ENCODE peak calls at places on chromosomes 1 and 21, in five cellular contexts. U is transverse colon, H is brain microvascular endothelial cell, V is astrocyte of the spinal cord, K is neural progenitor cell. N is an unnamed sample.

GRCh38 chr1:201309420-201309819 is 26.1 kb downstream of the PKP1 start:
- DNase-seq in V (peak), K (peak), H (peak), U (peak), N (peak)

GRCh38 chr1:215557992-215558626 is 9.0 kb upstream of the KCTD3 start:
- DNase-seq in K (no peak), U (no peak), V (no peak), H (no peak), N (no peak)

GRCh38 chr1:33410091-33410701 is 20.7 kb downstream of the PHC2 start:
- DNase-seq in K (peak), V (peak), H (peak), U (no peak), N (no peak)

GRCh38 chr21:17679002-17679600 is 66.4 kb upstream of the BTG3 start:
- DNase-seq in U (no peak), K (peak), H (peak), V (peak), N (peak)

GRCh38 chr1:41611068-41611931 is 126.8 kb upstream of the EDN2 start:
- DNase-seq in V (no peak), U (no peak), H (no peak), K (no peak), N (no peak)

GRCh38 chr21:16002872-16003466 is 273.2 kb downstream of the USP25 start:
- DNase-seq in K (no peak), H (peak), U (no peak), V (peak), N (no peak)

GRCh38 chr21:17542371-17542992 is 29.6 kb downstream of the CXADR start:
- DNase-seq in H (peak), V (peak), K (no peak), U (no peak), N (no peak)

GRCh38 chr1:48069662-48070432 is 72.7 kb upstream of the TRABD2B start:
- DNase-seq in U (peak), K (no peak), V (no peak), H (no peak), N (no peak)

GRCh38 chr1:17488977-17489739 is 49.7 kb upstream of the RCC2 start:
- DNase-seq in V (peak), U (no peak), K (no peak), H (no peak), N (no peak)

GRCh38 chr1:199463521-199464127 is 563.9 kb upstream of the NR5A2 start:
- DNase-seq in K (peak), V (peak), H (peak), U (no peak), N (peak)

GRCh38 chr1:14323665-14324630 is 274.5 kb upstream of the KAZN start:
- DNase-seq in H (no peak), V (no peak), K (no peak), U (no peak), N (no peak)

GRCh38 chr1:92739669-92740524 is 45.0 kb downstream of the EVI5 start:
- DNase-seq in H (no peak), K (no peak), U (no peak), V (no peak), N (no peak)

GRCh38 chr21:38671716-38672115 is 134.0 kb upstream of the ETS2 start:
- DNase-seq in K (no peak), H (no peak), U (no peak), V (peak), N (no peak)

GRCh38 chr21:21085206-21085605 is 87.0 kb downstream of the NCAM2 start:
- DNase-seq in H (no peak), V (no peak), K (no peak), U (no peak), N (no peak)

GRCh38 chr1:205547932-205548827 is 43.7 kb downstream of the CDK18 start:
- DNase-seq in K (no peak), U (peak), H (no peak), V (no peak), N (no peak)

GRCh38 chr1:228848406-228848805 is 113.1 kb downstream of the RHOU start:
- DNase-seq in H (no peak), U (no peak), K (no peak), V (no peak), N (no peak)

GRCh38 chr1:100347009-100347966 is 5.0 kb upstream of the CDC14A start:
- DNase-seq in K (no peak), H (peak), V (peak), U (no peak), N (no peak)

GRCh38 chr1:198088360-198089071 is 68.3 kb upstream of the NEK7 start:
- DNase-seq in K (peak), H (peak), U (no peak), V (peak), N (no peak)

GRCh38 chr1:87435484-87435883 is 106.8 kb downstream of the LMO4 start:
- DNase-seq in H (peak), U (no peak), K (no peak), V (peak), N (no peak)

GRCh38 chr21:34702341-34702807 is 33.6 kb downstream of the CLIC6 start:
- DNase-seq in U (no peak), K (no peak), V (no peak), H (peak), N (no peak)

GRCh38 chr1:233523047-233523446 is 90.9 kb upstream of the KCNK1 start:
- DNase-seq in H (no peak), U (no peak), V (no peak), K (peak), N (no peak)

GRCh38 chr1:41981796-41982195 is 63.1 kb upstream of the HIVEP3 start:
- DNase-seq in K (no peak), H (no peak), U (no peak), V (no peak), N (no peak)

GRCh38 chr1:2821373-2821955 is 20.0 kb upstream of the TTC34 start:
- DNase-seq in K (no peak), H (no peak), V (no peak), U (no peak), N (no peak)

GRCh38 chr1:81232505-81232904 is 568.2 kb upstream of the ADGRL2 start:
- DNase-seq in H (no peak), U (no peak), V (no peak), K (no peak), N (no peak)

GRCh38 chr1:10640079-10640578 is 156.3 kb downstream of the CASZ1 start:
- DNase-seq in K (peak), H (no peak), U (no peak), V (no peak), N (no peak)

GRCh38 chr1:155005076-155005971 is 2.7 kb downstream of the ZBTB7B start:
- DNase-seq in U (peak), H (no peak), V (no peak), K (no peak), N (no peak)

GRCh38 chr1:177884499-177885021 is 85.3 kb downstream of the SEC16B start:
- DNase-seq in U (no peak), K (no peak), H (no peak), V (no peak), N (no peak)

GRCh38 chr1:170804419-170804818 is 130.9 kb upstream of the MROH9 start:
- DNase-seq in U (no peak), V (no peak), H (no peak), K (no peak), N (no peak)

GRCh38 chr1:230819976-230820375 is 48.3 kb downstream of the C1orf198 start:
- DNase-seq in V (no peak), H (no peak), K (no peak), U (no peak), N (no peak)

GRCh38 chr1:93661829-93662474 is 19.7 kb downstream of the BCAR3 start:
- DNase-seq in K (no peak), V (peak), U (no peak), H (peak), N (no peak)

GRCh38 chr1:11670747-11671146 is 6.7 kb downstream of the FBXO6 start:
- DNase-seq in U (no peak), K (no peak), V (no peak), H (no peak), N (no peak)

GRCh38 chr21:29481641-29482040 is 182.9 kb downstream of the BACH1 start:
- DNase-seq in V (peak), H (no peak), K (no peak), U (no peak), N (no peak)

GRCh38 chr1:154502066-154502741 is at the start of the genes SHE and TDRD10:
- DNase-seq in U (peak), V (no peak), H (no peak), K (peak), N (no peak)

GRCh38 chr21:36004441-36004840 is 55.9 kb downstream of the SETD4 start:
- DNase-seq in V (no peak), U (no peak), K (no peak), H (no peak), N (no peak)

GRCh38 chr1:82492168-82492567 is 691.4 kb downstream of the ADGRL2 start:
- DNase-seq in H (no peak), U (no peak), V (no peak), K (no peak), N (no peak)

GRCh38 chr1:53413175-53414001 is 45.8 kb upstream of the DMRTB1 start:
- DNase-seq in V (peak), K (no peak), H (peak), U (no peak), N (peak)

GRCh38 chr1:46131093-46131492 is 1.3 kb downstream of the PIK3R3 start:
- DNase-seq in V (peak), H (no peak), U (no peak), K (no peak), N (no peak)

GRCh38 chr21:44298301-44298700 is 1.6 kb upstream of the PFKL start:
- DNase-seq in U (no peak), K (no peak), H (no peak), V (no peak), N (no peak)
- TF ChIP-seq CTCF in U (peak), K (no peak), H (peak), V (peak), N (peak)

DNA sequence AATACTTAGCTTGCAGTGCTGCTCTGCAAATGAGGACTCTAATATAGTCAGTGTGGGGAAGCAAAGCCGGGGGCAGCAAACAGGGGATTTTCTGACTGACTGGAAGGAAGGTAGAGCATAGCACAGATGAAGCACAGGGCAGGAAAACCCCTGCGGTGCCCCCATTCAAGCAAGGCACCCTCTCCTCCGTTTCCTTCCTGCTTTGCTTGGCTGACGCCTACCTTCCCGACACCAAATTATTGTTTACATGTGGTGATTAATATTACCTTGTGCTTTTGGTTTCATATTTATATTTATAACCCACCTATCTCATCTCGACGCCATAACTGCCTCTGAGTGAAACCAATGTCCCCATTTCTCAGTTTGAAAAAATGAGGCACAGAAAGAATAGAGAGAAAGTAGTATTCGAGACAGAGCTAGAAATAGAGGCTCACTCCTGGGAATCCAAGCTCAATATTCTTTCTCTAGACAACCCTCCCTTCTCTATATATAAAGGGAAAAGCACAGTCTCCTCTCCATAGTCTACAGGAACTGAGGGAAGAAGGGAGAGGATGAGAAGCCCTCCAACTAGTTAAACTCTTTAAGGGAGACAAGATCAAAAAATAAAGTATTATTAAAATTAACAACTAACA is 41.3 kb downstream of the PIK3C2B start:
- DNase-seq in U (no peak), K (no peak), V (no peak), H (no peak), N (no peak)
- H3K4me3 ChIP-seq in U (no peak), K (no peak), V (no peak), H (no peak), N (no peak)

GRCh38 chr21:32257952-32258785 is 20.7 kb downstream of the MIS18A start:
- DNase-seq in K (peak), V (peak), U (peak), H (peak), N (peak)
- TF ChIP-seq CTCF in K (peak), V (peak), U (peak), H (peak), N (peak)

GRCh38 chr1:6028042-6028895 is 17.4 kb upstream of the KCNAB2 start:
- DNase-seq in H (peak), V (no peak), K (no peak), U (peak), N (no peak)
- H3K4me3 ChIP-seq in H (no peak), V (no peak), K (no peak), U (no peak), N (no peak)

GRCh38 chr1:107739183-107739582 is 225.8 kb downstream of the VAV3 start:
- DNase-seq in V (no peak), H (no peak), K (no peak), U (no peak), N (no peak)

GRCh38 chr1:107741242-107741641 is 223.7 kb downstream of the VAV3 start:
- DNase-seq in K (no peak), U (no peak), V (no peak), H (no peak), N (no peak)

GRCh38 chr1:107740574-107740973 is 224.4 kb downstream of the VAV3 start:
- DNase-seq in H (no peak), V (no peak), U (no peak), K (no peak), N (no peak)

DNA sequence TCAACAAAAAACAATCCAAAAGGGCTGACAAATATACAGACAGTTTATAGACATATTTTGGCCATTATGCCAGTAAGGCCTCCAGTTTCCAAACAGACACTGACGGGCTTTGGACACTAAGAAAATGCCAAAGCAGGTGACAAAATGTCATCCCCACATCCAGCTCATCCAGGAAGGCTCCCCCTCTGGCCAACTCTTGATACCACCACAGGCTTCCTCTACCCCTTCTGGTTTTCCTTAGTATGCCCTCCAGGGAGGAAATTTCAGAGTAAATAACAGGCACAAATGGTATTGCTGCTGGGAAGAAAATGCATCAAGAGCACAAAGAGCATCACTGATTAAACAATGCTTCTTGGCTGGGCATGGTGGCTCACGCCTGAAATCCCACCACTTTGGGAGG is 225.3 kb downstream of the VAV3 start:
- DNase-seq in U (no peak), V (no peak), K (no peak), H (no peak), N (no peak)
- TF ChIP-seq CTCF in U (no peak), V (no peak), K (peak), H (no peak), N (peak)

GRCh38 chr1:247008406-247008799 is 546 bp upstream of the ZNF695 start:
- DNase-seq in V (no peak), U (no peak), H (no peak), K (no peak), N (no peak)
- H3K4me3 ChIP-seq in V (peak), U (no peak), H (peak), K (no peak), N (peak)

DNA sequence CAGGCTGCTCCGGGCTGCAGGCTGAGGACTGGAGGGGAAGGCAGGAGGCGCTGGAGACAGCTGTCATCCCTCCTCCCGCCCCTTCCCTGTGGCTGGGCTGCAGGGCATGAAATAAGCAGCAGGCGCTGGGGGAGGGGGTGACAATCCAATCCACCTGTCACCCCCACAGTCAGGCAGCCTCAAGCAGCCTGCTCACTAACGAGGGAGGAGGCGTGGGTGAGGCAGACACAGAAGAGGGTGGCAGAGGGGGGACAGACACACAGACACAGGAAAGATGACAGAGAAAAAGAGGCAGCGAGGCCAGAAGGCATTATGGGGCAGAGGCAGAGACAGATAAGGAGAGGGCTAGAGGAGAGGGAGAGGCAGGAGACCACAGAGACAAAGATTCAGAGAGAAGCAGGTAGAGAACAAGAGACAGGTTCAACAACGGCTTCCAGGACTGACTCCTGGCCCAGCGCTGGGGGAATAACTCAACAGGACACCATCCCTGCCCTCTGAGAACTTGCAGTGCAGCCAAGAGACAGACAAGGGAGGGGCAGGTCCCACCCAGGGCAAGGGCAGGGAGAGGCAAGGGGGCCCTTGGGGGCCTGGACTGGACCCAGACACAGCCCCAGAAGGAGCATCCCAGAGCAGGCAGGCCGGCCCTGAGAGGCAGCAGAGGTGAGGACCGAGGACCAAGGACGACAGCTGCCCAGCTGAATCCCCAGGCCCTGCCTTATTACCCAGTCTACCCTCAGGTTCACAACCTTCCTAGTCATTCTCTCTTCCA is 11.2 kb downstream of the MEF2D start:
- DNase-seq in H (no peak), U (no peak), V (no peak), K (peak), N (no peak)
- TF ChIP-seq CTCF in H (peak), U (no peak), V (peak), K (peak), N (no peak)

GRCh38 chr1:3900969-3901529 is 977 bp upstream of the C1orf174 start:
- DNase-seq in U (peak), V (peak), H (peak), K (peak), N (peak)

GRCh38 chr1:3904006-3904842 is 4.2 kb upstream of the C1orf174 start:
- DNase-seq in V (no peak), K (no peak), U (no peak), H (no peak), N (no peak)

GRCh38 chr1:3902111-3902511 is 2.0 kb upstream of the C1orf174 start:
- DNase-seq in H (no peak), U (peak), V (no peak), K (no peak), N (no peak)

GRCh38 chr1:3903141-3904005 is 3.3 kb upstream of the C1orf174 start:
- DNase-seq in U (peak), K (no peak), H (no peak), V (peak), N (no peak)

DNA sequence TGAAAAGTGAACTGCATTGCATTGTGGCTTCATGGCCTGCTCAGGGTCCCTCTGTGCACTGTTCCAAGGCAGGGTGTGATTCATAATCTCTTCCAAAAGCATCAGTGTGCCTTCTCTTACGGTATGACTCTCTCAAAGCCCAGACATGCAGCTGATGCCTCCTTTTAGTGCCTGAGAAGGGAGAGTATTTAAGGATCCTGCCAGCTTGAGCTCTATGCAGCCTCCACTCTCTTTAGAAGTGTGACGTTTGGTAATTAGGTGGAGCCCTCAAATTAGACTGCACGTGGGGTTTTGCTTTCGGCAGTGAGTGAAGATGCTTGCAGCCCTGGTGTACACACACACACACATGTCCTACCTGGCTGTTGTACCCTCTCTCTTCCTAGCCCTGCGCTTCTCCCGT is 2.5 kb upstream of the C1orf174 start:
- DNase-seq in U (no peak), K (no peak), V (no peak), H (no peak), N (no peak)
- H3K4me3 ChIP-seq in U (no peak), K (no peak), V (no peak), H (no peak), N (no peak)

GRCh38 chr1:169510060-169510459 is 24.3 kb upstream of the SLC19A2 start:
- DNase-seq in H (no peak), K (no peak), V (no peak), U (no peak), N (no peak)

GRCh38 chr1:169511339-169512028 is 25.7 kb upstream of the SLC19A2 start:
- DNase-seq in K (no peak), U (no peak), H (peak), V (peak), N (peak)

GRCh38 chr1:169507413-169507812 is 21.7 kb upstream of the SLC19A2 start:
- DNase-seq in H (no peak), K (no peak), U (no peak), V (no peak), N (no peak)

GRCh38 chr1:169508432-169509338 is 22.9 kb upstream of the SLC19A2 start:
- DNase-seq in K (no peak), H (no peak), U (no peak), V (no peak), N (no peak)

DNA sequence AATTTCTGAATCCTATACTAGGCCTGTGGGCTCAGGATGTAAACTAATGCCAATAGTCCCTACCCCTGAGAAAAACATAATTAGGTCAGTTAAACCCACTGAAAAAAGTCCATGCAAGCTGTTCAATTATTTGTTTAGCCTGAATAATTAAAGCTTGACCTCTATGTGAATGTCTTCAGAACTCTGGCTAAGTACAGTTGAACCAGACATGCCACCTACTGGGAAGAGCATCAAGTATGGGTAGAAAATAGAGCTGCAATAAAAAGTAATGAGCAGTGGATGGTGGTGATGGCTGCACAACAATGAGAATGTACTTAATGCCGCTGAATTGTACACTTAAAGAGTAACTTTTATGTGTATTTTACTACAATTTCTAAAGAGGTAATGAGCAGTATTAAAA is 23.6 kb upstream of the SLC19A2 start:
- DNase-seq in K (no peak), U (no peak), V (no peak), H (no peak), N (no peak)
- TF ChIP-seq CTCF in K (no peak), U (no peak), V (no peak), H (no peak), N (no peak)